ENCODE peak calls at places on chromosomes 7 and 10, in four cellular contexts. Q is gastrocnemius medialis, G is body of pancreas, P is right cardiac atrium. M is an unnamed sample. For H3K4me1 and H3K27me3, the result is how much of the 10 kb centered on the place peaks cover.

GRCh38 chr10:71542476-71542875 is 145.8 kb downstream of the CDH23 start:
- DNase-seq in Q (no peak), G (no peak), P (peak), M (no peak)

GRCh38 chr10:119209736-119210355 is 2.5 kb downstream of the GRK5 start:
- DNase-seq in Q (no peak), G (no peak), P (no peak), M (no peak)

GRCh38 chr10:96352587-96352986 is 6.2 kb downstream of the OPALIN start:
- DNase-seq in Q (no peak), G (no peak), P (no peak), M (no peak)

GRCh38 chr10:59456199-59456598 is 93.8 kb upstream of the FAM13C start:
- DNase-seq in Q (no peak), G (no peak), P (no peak), M (no peak)

GRCh38 chr10:47384148-47384921 is at the start of gene ZNF488:
- DNase-seq in Q (peak), G (peak), P (peak), M (peak)

GRCh38 chr7:101538596-101539459 is 90.3 kb downstream of the MYL10 start:
- DNase-seq in Q (peak), G (peak), P (peak), M (peak)

GRCh38 chr7:74173074-74173473 is 1.1 kb upstream of the EIF4H start:
- DNase-seq in Q (no peak), G (peak), P (no peak), M (no peak)

GRCh38 chr10:77251297-77252013 is 386.2 kb downstream of the KCNMA1 start:
- DNase-seq in Q (no peak), G (peak), P (no peak), M (no peak)

GRCh38 chr10:15122477-15123030 is 25.4 kb downstream of the RPP38 start:
- DNase-seq in Q (no peak), G (no peak), P (no peak), M (peak)

GRCh38 chr7:81004098-81004497 is 85.2 kb upstream of the SEMA3C start:
- DNase-seq in Q (no peak), G (no peak), P (no peak), M (no peak)

GRCh38 chr7:124137664-124138063 is 104.8 kb upstream of the TMEM229A start:
- DNase-seq in Q (no peak), G (no peak), P (no peak), M (no peak)

GRCh38 chr10:288605-289200 is 153.4 kb downstream of the ZMYND11 start:
- DNase-seq in Q (no peak), G (no peak), P (no peak), M (no peak)

GRCh38 chr10:93656155-93656554 is 43.8 kb downstream of the PDE6C start:
- DNase-seq in Q (no peak), G (no peak), P (no peak), M (no peak)

GRCh38 chr10:116120688-116121087 is 152.3 kb downstream of the GFRA1 start:
- DNase-seq in Q (no peak), G (no peak), P (no peak), M (no peak)

GRCh38 chr7:18177815-18178660 is 150.4 kb upstream of the PRPS1L1 start:
- DNase-seq in Q (no peak), G (no peak), P (peak), M (no peak)

GRCh38 chr10:110504111-110504735 is 6.5 kb downstream of the DUSP5 start:
- DNase-seq in Q (peak), G (no peak), P (no peak), M (peak)

GRCh38 chr7:135510603-135511183 is 791 bp upstream of the CNOT4 start:
- DNase-seq in Q (no peak), G (no peak), P (no peak), M (no peak)

GRCh38 chr10:30562787-30563186 is 66.8 kb downstream of the LYZL2 start:
- DNase-seq in Q (no peak), G (no peak), P (no peak), M (no peak)

GRCh38 chr7:38185395-38185920 is 7.4 kb downstream of the STARD3NL start:
- DNase-seq in Q (no peak), G (no peak), P (no peak), M (no peak)
- H3K4me1 ChIP-seq in Q (under half), G (under half), P (under half), M (under half)

GRCh38 chr7:139735466-139735865 is 42.3 kb downstream of the HIPK2 start:
- DNase-seq in Q (no peak), G (no peak), P (no peak), M (no peak)
- H3K27ac ChIP-seq in Q (peak), G (no peak), P (peak), M (no peak)

GRCh38 chr10:48607356-48608278 is 2.7 kb upstream of the ARHGAP22 start:
- DNase-seq in Q (no peak), G (no peak), P (no peak), M (no peak)
- H3K27me3 ChIP-seq in Q (under half), G (under half), P (under half), M (under half)

DNA sequence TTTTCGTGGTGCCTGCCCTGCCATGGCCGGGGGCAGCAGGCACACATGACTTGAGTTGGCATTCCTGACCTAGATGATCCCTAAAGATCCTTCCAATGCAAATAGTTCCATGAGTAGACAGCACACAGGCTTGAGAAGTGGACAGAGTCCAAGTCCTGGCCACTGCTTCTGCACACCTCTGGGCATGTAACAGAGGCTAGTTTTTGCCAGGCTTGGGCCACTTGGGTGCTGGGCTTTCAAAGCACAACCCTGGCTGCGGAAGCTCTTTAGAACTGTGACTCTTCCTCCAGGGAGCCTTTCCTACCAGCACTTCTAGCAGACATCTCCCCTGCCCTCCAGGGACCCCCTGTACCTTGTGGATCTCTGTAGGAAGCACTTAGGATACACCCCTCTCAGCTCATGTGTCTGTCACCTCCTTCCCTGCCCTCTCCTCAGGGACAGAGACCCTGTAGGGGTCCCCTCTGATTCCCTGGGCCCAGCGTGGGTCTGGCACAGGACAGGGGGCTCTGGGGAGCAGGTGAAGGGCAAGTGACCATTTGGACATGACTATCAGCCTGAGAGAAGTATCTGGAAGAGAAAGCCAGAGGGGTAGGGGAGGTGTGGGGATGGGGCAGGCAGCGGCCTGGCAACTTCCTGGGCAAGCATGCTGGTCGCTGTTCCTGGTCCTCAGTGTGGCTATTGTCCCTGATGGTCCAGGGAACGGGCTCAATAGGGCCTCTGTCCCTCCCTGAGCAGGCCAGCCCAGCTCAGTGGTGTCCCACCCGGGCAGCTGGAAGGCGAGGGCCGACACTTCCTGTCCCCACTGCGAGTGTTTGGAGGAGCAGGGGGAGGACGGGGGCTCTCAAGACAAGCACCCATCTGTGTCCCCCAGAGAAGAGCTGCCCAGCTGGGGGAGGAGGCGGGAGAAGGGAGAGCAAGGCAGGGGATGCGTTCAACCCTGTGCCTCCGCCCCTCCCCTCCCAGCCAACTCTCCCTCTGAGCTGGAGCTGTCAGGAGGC is 36.1 kb downstream of the ZCCHC24 start:
- DNase-seq in Q (no peak), G (no peak), P (peak), M (no peak)
- H3K4me1 ChIP-seq in Q (under half), G (under half), P (half or more), M (under half)

GRCh38 chr7:66306243-66306642 is 101.1 kb downstream of the TPST1 start:
- DNase-seq in Q (no peak), G (peak), P (no peak), M (no peak)
- H3K27ac ChIP-seq in Q (no peak), G (peak), P (no peak), M (no peak)

GRCh38 chr10:101046332-101047238 is 15.2 kb upstream of the KAZALD1 start:
- DNase-seq in Q (no peak), G (no peak), P (no peak), M (no peak)

GRCh38 chr10:101042118-101042517 is 11.1 kb downstream of the SFXN3 start:
- DNase-seq in Q (no peak), G (no peak), P (no peak), M (no peak)

GRCh38 chr10:101042667-101043355 is 11.8 kb downstream of the SFXN3 start:
- DNase-seq in Q (peak), G (peak), P (peak), M (peak)

GRCh38 chr10:101043356-101043707 is 12.3 kb downstream of the SFXN3 start:
- DNase-seq in Q (no peak), G (no peak), P (no peak), M (no peak)

DNA sequence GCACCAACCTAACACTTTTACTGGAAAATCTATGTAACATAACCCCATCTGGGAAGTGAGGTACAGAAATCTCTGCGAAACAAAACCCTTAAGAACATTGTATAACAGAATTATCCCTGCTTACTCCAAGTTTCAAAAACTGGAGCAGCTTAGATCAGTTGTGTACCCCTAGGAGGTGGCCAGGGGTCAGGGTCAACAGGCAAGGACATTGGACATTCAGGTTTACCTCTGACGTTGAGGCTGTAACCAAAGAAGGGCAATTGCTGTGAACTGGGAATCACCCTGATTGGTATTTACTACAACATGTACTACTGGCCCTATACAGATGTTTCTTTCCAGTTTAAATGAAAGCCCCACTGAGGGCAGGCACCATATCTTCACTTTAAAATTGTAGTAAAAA is 13.1 kb downstream of the SFXN3 start:
- DNase-seq in Q (no peak), G (no peak), P (no peak), M (no peak)
- H3K27me3 ChIP-seq in Q (under half), G (under half), P (under half), M (under half)

GRCh38 chr10:62040896-62041295 is 139.4 kb downstream of the ARID5B start:
- DNase-seq in Q (no peak), G (no peak), P (no peak), M (no peak)

GRCh38 chr10:62036186-62037081 is 134.9 kb downstream of the ARID5B start:
- DNase-seq in Q (no peak), G (peak), P (no peak), M (no peak)

GRCh38 chr10:62037166-62037831 is 135.8 kb downstream of the ARID5B start:
- DNase-seq in Q (no peak), G (no peak), P (no peak), M (no peak)

GRCh38 chr10:62038609-62039190 is 137.2 kb downstream of the ARID5B start:
- DNase-seq in Q (peak), G (peak), P (peak), M (peak)

GRCh38 chr10:62037890-62038608 is 136.6 kb downstream of the ARID5B start:
- DNase-seq in Q (no peak), G (no peak), P (no peak), M (peak)
- H3K4me1 ChIP-seq in Q (under half), G (under half), P (under half), M (half or more)

DNA sequence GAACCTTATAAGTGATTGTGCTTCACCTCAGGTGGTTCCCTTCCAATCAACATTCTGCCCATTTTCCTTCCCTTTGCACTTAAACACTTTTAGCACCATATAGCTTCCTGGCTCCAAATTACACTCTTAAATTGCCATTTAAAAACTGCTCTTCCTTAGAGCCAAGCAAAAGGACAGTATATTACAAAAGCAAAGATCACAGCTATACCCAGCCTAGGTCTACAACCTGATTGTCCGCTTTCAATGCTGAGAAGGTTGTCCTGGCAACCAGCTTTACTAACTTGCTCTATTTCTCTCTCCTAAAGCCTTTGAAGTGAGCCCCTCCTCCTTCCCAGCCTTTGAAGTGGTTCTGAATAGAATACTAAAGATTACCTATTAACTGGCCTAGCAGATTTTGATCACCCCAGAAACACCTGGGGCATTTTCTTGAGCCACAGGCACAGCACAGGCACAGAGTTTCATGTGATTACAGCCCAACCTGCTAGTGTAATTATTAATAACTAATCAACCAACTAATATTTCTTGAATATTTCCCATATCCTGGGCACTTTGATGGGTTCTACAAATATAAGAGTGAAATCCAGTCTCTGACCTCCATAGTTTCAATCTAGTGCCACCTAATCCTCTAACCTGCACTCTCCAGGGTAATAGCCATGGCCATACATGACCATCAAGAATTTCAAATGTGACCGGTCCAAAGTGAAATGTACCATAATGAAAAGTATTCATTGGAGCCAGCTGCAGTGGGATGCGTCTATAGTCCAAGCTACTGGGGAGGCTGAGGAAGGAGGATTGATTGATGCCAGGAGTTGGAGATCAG is 63.6 kb upstream of the TRIM24 start:
- DNase-seq in Q (no peak), G (peak), P (no peak), M (no peak)
- H3K27ac ChIP-seq in Q (no peak), G (peak), P (no peak), M (no peak)

GRCh38 chr10:43223056-43223455 is 43.8 kb downstream of the RASGEF1A start:
- DNase-seq in Q (no peak), G (no peak), P (no peak), M (no peak)
- H3K27me3 ChIP-seq in Q (under half), G (under half), P (under half), M (under half)

M was measured in CD4-positive, CD25-positive, alpha-beta regulatory T cell.